ENCODE peak calls at places on chromosomes 2 and 18, in four cellular contexts. Z, C, R and D are unnamed samples.
A peak's percentile ranks its signal among the peaks of the same experiment; 100 is the strongest.

GRCh38 chr2:113227290-113227689 is 51.4 kb downstream of the PAX8 start:
- ATAC-seq in Z (no peak), C (peak; percentile 43), R (peak; percentile 30), D (no peak)

GRCh38 chr18:13289501-13290205 is 71.1 kb downstream of the LDLRAD4 start:
- ATAC-seq in Z (peak; percentile 90), C (no peak), R (no peak), D (peak; percentile 83)

GRCh38 chr2:29376541-29376940 is 261.3 kb downstream of the CLIP4 start:
- ATAC-seq in Z (no peak), C (no peak), R (no peak), D (no peak)

GRCh38 chr2:64128943-64129391 is 15.3 kb downstream of the PELI1 start:
- ATAC-seq in Z (no peak), C (no peak), R (no peak), D (no peak)

GRCh38 chr18:48142353-48142752 is 211.9 kb upstream of the SMAD2 start:
- ATAC-seq in Z (peak; percentile 11), C (no peak), R (no peak), D (no peak)

GRCh38 chr2:147939313-147939712 is 81.2 kb downstream of the ORC4 start:
- ATAC-seq in Z (no peak), C (no peak), R (no peak), D (no peak)

GRCh38 chr2:73341039-73341438 is 44.6 kb upstream of the ALMS1 start:
- ATAC-seq in Z (no peak), C (no peak), R (no peak), D (no peak)

GRCh38 chr18:76565238-76566173 is 70.5 kb upstream of the ZNF516 start:
- ATAC-seq in Z (peak; percentile 96), C (peak; percentile 89), R (peak; percentile 70), D (peak; percentile 94)

GRCh38 chr2:45683292-45683691 is 31.8 kb downstream of the PRKCE start:
- ATAC-seq in Z (no peak), C (no peak), R (no peak), D (no peak)

GRCh38 chr2:232076736-232077135 is 115.2 kb downstream of the DIS3L2 start:
- ATAC-seq in Z (no peak), C (no peak), R (no peak), D (no peak)

GRCh38 chr2:23503097-23503496 is 118.1 kb downstream of the KLHL29 start:
- ATAC-seq in Z (no peak), C (no peak), R (no peak), D (no peak)

GRCh38 chr2:3738454-3738853 is 35.1 kb downstream of the DCDC2C start:
- ATAC-seq in Z (no peak), C (peak; percentile 93), R (peak; percentile 94), D (no peak)

GRCh38 chr2:105886029-105886454 is 141.3 kb downstream of the NCK2 start:
- ATAC-seq in Z (peak; percentile 29), C (no peak), R (no peak), D (no peak)

GRCh38 chr18:2589345-2590060 is 18.1 kb downstream of the NDC80 start:
- ATAC-seq in Z (no peak), C (peak; percentile 46), R (no peak), D (no peak)

GRCh38 chr18:50844554-50844953 is 24.7 kb upstream of the MRO start:
- ATAC-seq in Z (no peak), C (no peak), R (no peak), D (no peak)

GRCh38 chr18:77658309-77658681 is 408.6 kb downstream of the GALR1 start:
- ATAC-seq in Z (no peak), C (no peak), R (no peak), D (no peak)

GRCh38 chr2:39666489-39667141 is 898 bp downstream of the TMEM178A start:
- ATAC-seq in Z (no peak), C (no peak), R (peak; percentile 42), D (peak; percentile 11)

GRCh38 chr2:54086157-54086556 is 29.3 kb upstream of the ACYP2 start:
- ATAC-seq in Z (no peak), C (no peak), R (no peak), D (no peak)

GRCh38 chr2:189544638-189545037 is 35.9 kb downstream of the SLC40A1 start:
- ATAC-seq in Z (no peak), C (no peak), R (no peak), D (peak; percentile 74)

GRCh38 chr2:168025487-168026203 is 221.8 kb downstream of the STK39 start:
- ATAC-seq in Z (peak; percentile 38), C (no peak), R (no peak), D (no peak)

GRCh38 chr18:80109676-80110078 is 615 bp downstream of the ADNP2 start:
- ATAC-seq in Z (peak; percentile 63), C (peak; percentile 13), R (peak; percentile 57), D (peak; percentile 46)

GRCh38 chr2:105595536-105595935 is 149.2 kb upstream of the NCK2 start:
- ATAC-seq in Z (no peak), C (peak; percentile 25), R (no peak), D (no peak)

GRCh38 chr2:238107525-238108422 is 7.6 kb downstream of the ESPNL start:
- ATAC-seq in Z (peak; percentile 46), C (peak; percentile 74), R (peak; percentile 47), D (no peak)

GRCh38 chr18:57915848-57916596 is 112.9 kb upstream of the ATP8B1 start:
- ATAC-seq in Z (no peak), C (peak; percentile 60), R (no peak), D (no peak)

GRCh38 chr2:172551266-172551665 is 4.6 kb upstream of the PDK1 start:
- ATAC-seq in Z (no peak), C (no peak), R (no peak), D (no peak)

GRCh38 chr2:118016911-118017310 is 3.0 kb upstream of the CCDC93 start:
- ATAC-seq in Z (no peak), C (no peak), R (no peak), D (no peak)

GRCh38 chr18:79589601-79590091 is 90.0 kb upstream of the CTDP1 start:
- ATAC-seq in Z (no peak), C (no peak), R (no peak), D (no peak)

GRCh38 chr2:23393722-23394121 is 8.7 kb downstream of the KLHL29 start:
- ATAC-seq in Z (peak; percentile 37), C (no peak), R (peak; percentile 28), D (no peak)

GRCh38 chr2:24768013-24768412 is 25.2 kb downstream of the PTRHD1 start:
- ATAC-seq in Z (no peak), C (no peak), R (no peak), D (no peak)

GRCh38 chr2:219495531-219496122 is 3.1 kb upstream of the GMPPA start:
- ATAC-seq in Z (no peak), C (peak; percentile 55), R (peak; percentile 42), D (no peak)

GRCh38 chr2:73944714-73945113 is 18.0 kb downstream of the DGUOK start:
- ATAC-seq in Z (no peak), C (no peak), R (no peak), D (no peak)

GRCh38 chr2:173130521-173131467 is 55.1 kb downstream of the MAP3K20 start:
- ATAC-seq in Z (no peak), C (no peak), R (peak; percentile 53), D (no peak)

GRCh38 chr2:54635554-54636152 is 87.8 kb upstream of the EML6 start:
- ATAC-seq in Z (no peak), C (no peak), R (no peak), D (no peak)

GRCh38 chr2:156156580-156156979 is 175.9 kb downstream of the NR4A2 start:
- ATAC-seq in Z (no peak), C (no peak), R (no peak), D (no peak)

GRCh38 chr18:50306944-50307343 is 19.5 kb upstream of the CXXC1 start:
- ATAC-seq in Z (peak; percentile 44), C (peak; percentile 49), R (no peak), D (no peak)

DNA sequence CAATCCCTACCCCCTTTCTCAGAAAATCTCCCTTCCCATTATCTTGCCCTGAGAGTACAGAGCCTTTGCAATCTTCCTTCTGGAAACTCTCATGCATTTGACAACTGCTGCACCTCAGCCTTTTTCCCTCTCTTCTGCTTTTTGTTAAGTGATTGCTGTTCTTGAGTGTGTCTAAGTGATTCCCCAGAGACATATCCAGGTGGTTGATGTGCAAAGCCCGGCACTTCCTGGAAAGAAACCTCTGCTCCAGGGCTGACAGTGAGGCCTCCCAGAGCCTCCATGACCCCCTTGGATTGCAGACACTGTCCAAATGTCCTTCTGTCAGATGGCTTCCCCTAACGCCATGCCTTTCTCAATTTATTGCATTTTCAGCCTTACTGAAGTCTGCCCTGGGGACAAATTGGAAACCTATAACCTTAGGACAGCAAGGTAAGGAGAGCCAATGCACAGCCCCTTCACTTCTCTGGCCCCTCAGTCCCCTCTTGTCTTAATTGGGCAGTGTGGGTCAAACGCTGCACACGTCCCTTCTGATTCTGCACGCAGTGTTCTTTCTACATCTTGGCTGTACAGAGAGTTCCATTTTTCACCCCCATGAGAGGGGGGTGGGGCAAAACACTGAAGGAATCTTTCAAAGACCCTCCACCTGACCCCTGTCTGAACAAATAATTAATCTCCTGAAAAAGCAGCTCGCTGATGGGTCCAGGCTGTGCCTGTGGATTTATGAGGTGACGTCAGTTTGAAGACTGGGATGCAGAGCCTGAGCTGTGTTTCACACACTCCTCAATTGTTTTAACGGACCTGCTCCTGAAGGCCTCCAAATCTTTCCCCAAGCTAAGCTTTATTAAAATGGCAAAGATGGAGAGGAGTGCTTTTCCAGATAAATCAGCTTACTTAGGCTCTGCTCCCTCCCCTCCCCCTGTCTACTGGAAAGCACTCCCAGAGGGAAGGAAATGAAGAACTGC is 389.9 kb upstream of the TNP1 start:
- ATAC-seq in Z (no peak), C (no peak), R (no peak), D (peak; percentile 82)
- TF ChIP-seq EP300 in Z (peak; percentile 78), C (no peak), R (no peak), D (peak; percentile 93)

DNA sequence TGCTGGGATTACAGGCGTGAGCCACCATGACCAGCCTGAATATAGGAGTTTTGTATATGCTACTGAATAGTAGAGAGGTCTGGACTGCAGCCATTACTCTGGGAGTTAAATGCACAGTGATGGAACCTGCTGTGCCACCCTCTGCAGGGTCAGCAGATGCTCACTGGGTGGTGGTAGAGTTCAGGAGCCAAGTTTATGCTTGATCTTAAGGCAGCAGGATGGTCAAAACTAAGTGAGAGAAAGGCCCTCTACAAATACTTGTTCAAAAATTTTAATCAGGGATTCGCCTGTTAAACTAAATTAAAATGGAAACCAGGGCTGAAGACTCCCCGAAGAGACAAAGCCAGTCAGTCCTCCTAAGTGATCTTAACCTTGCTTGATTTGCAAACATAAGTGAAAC is 4.1 kb upstream of the WDFY1 start:
- ATAC-seq in Z (no peak), C (no peak), R (no peak), D (no peak)
- TF ChIP-seq CTCF in Z (no peak), C (no peak), R (no peak), D (no peak)

GRCh38 chr2:207819839-207820784 is 50.4 kb upstream of the FZD5 start:
- ATAC-seq in Z (no peak), C (peak; percentile 75), R (peak; percentile 96), D (no peak)
- TF ChIP-seq EP300 in Z (no peak), C (no peak), R (no peak), D (no peak)

GRCh38 chr2:71777946-71778345 is 324.6 kb downstream of the DYSF start:
- ATAC-seq in Z (no peak), C (no peak), R (no peak), D (no peak)

GRCh38 chr2:71776227-71776626 is 322.9 kb downstream of the DYSF start:
- ATAC-seq in Z (no peak), C (no peak), R (no peak), D (no peak)

GRCh38 chr2:71780162-71780561 is 326.8 kb downstream of the DYSF start:
- ATAC-seq in Z (no peak), C (no peak), R (no peak), D (no peak)

GRCh38 chr2:71779306-71779855 is 326.0 kb downstream of the DYSF start:
- ATAC-seq in Z (no peak), C (no peak), R (peak; percentile 43), D (no peak)

GRCh38 chr2:71778514-71779305 is 325.3 kb downstream of the DYSF start:
- ATAC-seq in Z (no peak), C (no peak), R (peak; percentile 68), D (no peak)
- TF ChIP-seq CTCF in Z (no peak), C (no peak), R (peak; percentile 50), D (no peak)

GRCh38 chr2:134623796-134624195 is 95.0 kb downstream of the TMEM163 start:
- ATAC-seq in Z (no peak), C (no peak), R (no peak), D (no peak)
- TF ChIP-seq EP300 in Z (no peak), C (no peak), R (no peak), D (no peak)